ENCODE peak calls at places on chromosomes 11 and 22, in seven cellular contexts. One of them, this sample, is unnamed.

GRCh38 chr11:126138636-126139540 is 72.6 kb downstream of the RPUSD4 start:
- DNase-seq in ureter: no peak
- DNase-seq in Peyer's patch: no peak
- DNase-seq in effector memory CD8-positive, alpha-beta T cell: no peak
- DNase-seq in LoVo: no peak
- DNase-seq in tibial artery: no peak
- DNase-seq in AG09319: no peak
- DNase-seq in this sample: no peak

GRCh38 chr11:70282012-70282411 is 11.5 kb downstream of the PPFIA1 start:
- DNase-seq in ureter: no peak
- DNase-seq in Peyer's patch: no peak
- DNase-seq in effector memory CD8-positive, alpha-beta T cell: no peak
- DNase-seq in LoVo: no peak
- DNase-seq in tibial artery: no peak
- DNase-seq in AG09319: no peak
- DNase-seq in this sample: no peak

GRCh38 chr11:69509381-69509780 is 27.9 kb downstream of the LINC01488 start:
- DNase-seq in ureter: no peak
- DNase-seq in Peyer's patch: no peak
- DNase-seq in effector memory CD8-positive, alpha-beta T cell: no peak
- DNase-seq in LoVo: no peak
- DNase-seq in tibial artery: no peak
- DNase-seq in AG09319: no peak
- DNase-seq in this sample: no peak

GRCh38 chr11:113697075-113697474 is 9.0 kb downstream of the TMPRSS5 start:
- DNase-seq in ureter: no peak
- DNase-seq in Peyer's patch: no peak
- DNase-seq in effector memory CD8-positive, alpha-beta T cell: no peak
- DNase-seq in LoVo: no peak
- DNase-seq in tibial artery: no peak
- DNase-seq in AG09319: no peak
- DNase-seq in this sample: no peak

GRCh38 chr22:23113067-23113846 is 28.5 kb downstream of the RSPH14 start:
- DNase-seq in ureter: no peak
- DNase-seq in Peyer's patch: no peak
- DNase-seq in effector memory CD8-positive, alpha-beta T cell: no peak
- DNase-seq in LoVo: no peak
- DNase-seq in tibial artery: no peak
- DNase-seq in AG09319: no peak
- DNase-seq in this sample: peak

GRCh38 chr11:125273519-125274000 is 109.0 kb downstream of the PKNOX2 start:
- DNase-seq in ureter: no peak
- DNase-seq in Peyer's patch: no peak
- DNase-seq in effector memory CD8-positive, alpha-beta T cell: no peak
- DNase-seq in LoVo: no peak
- DNase-seq in tibial artery: no peak
- DNase-seq in AG09319: no peak
- DNase-seq in this sample: no peak

GRCh38 chr11:69878927-69879733 is 59.9 kb upstream of the FGF3 start:
- DNase-seq in ureter: no peak
- DNase-seq in Peyer's patch: no peak
- DNase-seq in effector memory CD8-positive, alpha-beta T cell: no peak
- DNase-seq in LoVo: no peak
- DNase-seq in tibial artery: peak
- DNase-seq in AG09319: no peak
- DNase-seq in this sample: no peak

GRCh38 chr11:83566948-83567347 is 280.8 kb upstream of the CCDC90B start:
- DNase-seq in ureter: no peak
- DNase-seq in Peyer's patch: no peak
- DNase-seq in effector memory CD8-positive, alpha-beta T cell: no peak
- DNase-seq in LoVo: no peak
- DNase-seq in tibial artery: no peak
- DNase-seq in AG09319: no peak
- DNase-seq in this sample: peak

GRCh38 chr22:20524004-20524481 is 16.6 kb downstream of the MED15 start:
- DNase-seq in ureter: no peak
- DNase-seq in Peyer's patch: no peak
- DNase-seq in effector memory CD8-positive, alpha-beta T cell: peak
- DNase-seq in LoVo: no peak
- DNase-seq in tibial artery: no peak
- DNase-seq in AG09319: no peak
- DNase-seq in this sample: no peak

GRCh38 chr11:82701847-82702520 is 31.7 kb downstream of the FAM181B start:
- DNase-seq in ureter: no peak
- DNase-seq in Peyer's patch: no peak
- DNase-seq in effector memory CD8-positive, alpha-beta T cell: no peak
- DNase-seq in LoVo: no peak
- DNase-seq in tibial artery: no peak
- DNase-seq in AG09319: no peak
- DNase-seq in this sample: peak

GRCh38 chr22:44207173-44207980 is 26.7 kb downstream of the PARVG start:
- DNase-seq in ureter: no peak
- DNase-seq in Peyer's patch: no peak
- DNase-seq in effector memory CD8-positive, alpha-beta T cell: no peak
- DNase-seq in LoVo: no peak
- DNase-seq in tibial artery: no peak
- DNase-seq in AG09319: no peak
- DNase-seq in this sample: no peak

GRCh38 chr22:44658371-44658953 is 43.5 kb upstream of the PRR5 start:
- DNase-seq in ureter: no peak
- DNase-seq in Peyer's patch: no peak
- DNase-seq in effector memory CD8-positive, alpha-beta T cell: no peak
- DNase-seq in LoVo: no peak
- DNase-seq in tibial artery: no peak
- DNase-seq in AG09319: peak
- DNase-seq in this sample: peak

GRCh38 chr11:64881476-64881875 is 3.1 kb upstream of the EHD1 start:
- DNase-seq in ureter: peak
- DNase-seq in Peyer's patch: no peak
- DNase-seq in effector memory CD8-positive, alpha-beta T cell: no peak
- DNase-seq in LoVo: no peak
- DNase-seq in tibial artery: no peak
- DNase-seq in AG09319: no peak
- DNase-seq in this sample: no peak

GRCh38 chr11:61475433-61475832 is 33.1 kb upstream of the LRRC10B start:
- DNase-seq in ureter: no peak
- DNase-seq in Peyer's patch: no peak
- DNase-seq in effector memory CD8-positive, alpha-beta T cell: no peak
- DNase-seq in LoVo: no peak
- DNase-seq in tibial artery: no peak
- DNase-seq in AG09319: no peak
- DNase-seq in this sample: no peak

GRCh38 chr11:1598816-1599215 is 722 bp upstream of the KRTAP5-2 start:
- DNase-seq in ureter: no peak
- DNase-seq in Peyer's patch: no peak
- DNase-seq in effector memory CD8-positive, alpha-beta T cell: no peak
- DNase-seq in LoVo: no peak
- DNase-seq in tibial artery: peak
- DNase-seq in AG09319: no peak
- DNase-seq in this sample: no peak

GRCh38 chr11:326842-327580 is 6.4 kb upstream of the IFITM3 start:
- DNase-seq in ureter: peak
- DNase-seq in Peyer's patch: peak
- DNase-seq in effector memory CD8-positive, alpha-beta T cell: peak
- DNase-seq in LoVo: no peak
- DNase-seq in tibial artery: peak
- DNase-seq in AG09319: no peak
- DNase-seq in this sample: peak

GRCh38 chr11:107769189-107769588 is 57.3 kb upstream of the SLN start:
- DNase-seq in ureter: no peak
- DNase-seq in Peyer's patch: no peak
- DNase-seq in effector memory CD8-positive, alpha-beta T cell: no peak
- DNase-seq in LoVo: no peak
- DNase-seq in tibial artery: no peak
- DNase-seq in AG09319: no peak
- DNase-seq in this sample: no peak

GRCh38 chr11:93606721-93607120 is 54.8 kb upstream of the CEP295 start:
- DNase-seq in ureter: no peak
- DNase-seq in Peyer's patch: no peak
- DNase-seq in effector memory CD8-positive, alpha-beta T cell: no peak
- DNase-seq in LoVo: no peak
- DNase-seq in tibial artery: no peak
- DNase-seq in AG09319: no peak
- DNase-seq in this sample: no peak

GRCh38 chr11:129279326-129280026 is 87.4 kb upstream of the ARHGAP32 start:
- DNase-seq in ureter: peak
- DNase-seq in Peyer's patch: peak
- DNase-seq in effector memory CD8-positive, alpha-beta T cell: peak
- DNase-seq in LoVo: peak
- DNase-seq in tibial artery: peak
- DNase-seq in AG09319: peak
- DNase-seq in this sample: peak

GRCh38 chr11:7846003-7846402 is 49.3 kb upstream of the OR5P2 start:
- DNase-seq in ureter: no peak
- DNase-seq in Peyer's patch: no peak
- DNase-seq in effector memory CD8-positive, alpha-beta T cell: no peak
- DNase-seq in LoVo: no peak
- DNase-seq in tibial artery: no peak
- DNase-seq in AG09319: no peak
- DNase-seq in this sample: no peak

GRCh38 chr11:64343740-64344133 is 3.7 kb downstream of the CCDC88B start:
- DNase-seq in ureter: no peak
- DNase-seq in Peyer's patch: no peak
- DNase-seq in effector memory CD8-positive, alpha-beta T cell: no peak
- DNase-seq in LoVo: no peak
- DNase-seq in tibial artery: no peak
- DNase-seq in AG09319: no peak
- DNase-seq in this sample: peak

GRCh38 chr11:112963368-112963955 is 2.2 kb downstream of the NCAM1 start:
- DNase-seq in ureter: no peak
- DNase-seq in Peyer's patch: no peak
- DNase-seq in effector memory CD8-positive, alpha-beta T cell: no peak
- DNase-seq in LoVo: no peak
- DNase-seq in tibial artery: no peak
- DNase-seq in AG09319: no peak
- DNase-seq in this sample: peak

GRCh38 chr11:12761029-12761428 is 86.8 kb downstream of the TEAD1 start:
- DNase-seq in ureter: no peak
- DNase-seq in Peyer's patch: no peak
- DNase-seq in effector memory CD8-positive, alpha-beta T cell: no peak
- DNase-seq in LoVo: peak
- DNase-seq in tibial artery: no peak
- DNase-seq in AG09319: no peak
- DNase-seq in this sample: no peak

GRCh38 chr11:86151188-86152005 is 82.5 kb upstream of the PICALM start:
- DNase-seq in ureter: no peak
- DNase-seq in Peyer's patch: no peak
- DNase-seq in effector memory CD8-positive, alpha-beta T cell: no peak
- DNase-seq in LoVo: no peak
- DNase-seq in tibial artery: peak
- DNase-seq in AG09319: no peak
- DNase-seq in this sample: peak

GRCh38 chr11:107606122-107606521 is 15.2 kb downstream of the ELMOD1 start:
- DNase-seq in ureter: no peak
- DNase-seq in Peyer's patch: no peak
- DNase-seq in effector memory CD8-positive, alpha-beta T cell: no peak
- DNase-seq in LoVo: no peak
- DNase-seq in tibial artery: no peak
- DNase-seq in AG09319: no peak
- DNase-seq in this sample: no peak

GRCh38 chr11:59755701-59756495 is 722 bp downstream of the STX3 start:
- DNase-seq in ureter: peak
- DNase-seq in Peyer's patch: peak
- DNase-seq in effector memory CD8-positive, alpha-beta T cell: peak
- DNase-seq in LoVo: peak
- DNase-seq in tibial artery: peak
- DNase-seq in AG09319: peak
- DNase-seq in this sample: peak